ENCODE peak calls at places on chromosomes 13 and 19, in four cellular contexts. M is body of pancreas, D is NCI-H526 treated with DMSO at 0.1 percent for 48 hours, Z is germinal center. Y is an unnamed sample.

GRCh38 chr19:2557093-2557440 is 81.1 kb downstream of the GADD45B start:
- DNase-seq in M (no peak), D (no peak), Z (no peak), Y (no peak)

GRCh38 chr19:51096473-51097165 is 11.6 kb downstream of the CTU1 start:
- DNase-seq in M (no peak), D (no peak), Z (no peak), Y (no peak)

GRCh38 chr13:51912511-51913225 is 50.9 kb downstream of the CCDC70 start:
- DNase-seq in M (no peak), D (no peak), Z (no peak), Y (no peak)

GRCh38 chr13:100753391-100753790 is 78.8 kb upstream of the TMTC4 start:
- DNase-seq in M (no peak), D (no peak), Z (no peak), Y (no peak)

GRCh38 chr19:21877976-21878375 is 42.0 kb upstream of the ZNF43 start:
- DNase-seq in M (no peak), D (no peak), Z (no peak), Y (no peak)

GRCh38 chr19:8673281-8673891 is 25.2 kb downstream of the ACTL9 start:
- DNase-seq in M (no peak), D (no peak), Z (no peak), Y (no peak)

GRCh38 chr19:19743176-19743575 is 10.3 kb upstream of the ZNF14 start:
- DNase-seq in M (no peak), D (no peak), Z (no peak), Y (peak; percentile 38)

GRCh38 chr19:2034729-2035589 is 16.1 kb downstream of the MKNK2 start:
- DNase-seq in M (peak; percentile 67), D (no peak), Z (peak; percentile 74), Y (no peak)

GRCh38 chr19:475360-475759 is 14.5 kb upstream of the SHC2 start:
- DNase-seq in M (no peak), D (no peak), Z (no peak), Y (no peak)

GRCh38 chr13:97296740-97297139 is 74.6 kb downstream of the MBNL2 start:
- DNase-seq in M (no peak), D (no peak), Z (no peak), Y (no peak)

GRCh38 chr19:55384576-55385235 is 614 bp upstream of the TMEM238 start:
- DNase-seq in M (no peak), D (peak; percentile 96), Z (no peak), Y (no peak)

Y was measured in SJSA1.